ENCODE peak calls at places on chromosome 2, in ten cellular contexts. S is cardiac muscle cell; N is CD8-positive, alpha-beta T cell; G is OCI-LY7; T is AG10803; J is fibroblast of pulmonary artery; X is left lung; O is transverse colon; V is osteoblast; W is astrocyte of the spinal cord. P is an unnamed sample.

GRCh38 chr2:232203166-232203891 is 175.2 kb upstream of the ALPP start:
- DNase-seq in V (no peak), N (no peak), W (peak; percentile 15), O (no peak), S (no peak), G (no peak), T (peak; percentile 15), X (no peak), J (no peak), P (no peak)

GRCh38 chr2:647691-648231 is 29.4 kb downstream of the TMEM18 start:
- DNase-seq in T (no peak), V (peak; percentile 41), J (no peak), S (no peak), X (no peak), W (no peak), O (no peak), G (no peak), N (no peak), P (no peak)

GRCh38 chr2:71551631-71551915 is 98.2 kb downstream of the DYSF start:
- DNase-seq in G (no peak), J (no peak), T (no peak), O (no peak), V (no peak), W (no peak), X (peak; percentile 20), S (no peak), N (no peak), P (no peak)

GRCh38 chr2:34096552-34097171 is 497.6 kb upstream of the FAM98A start:
- DNase-seq in J (peak; percentile 80), T (peak; percentile 50), W (peak; percentile 75), O (peak; percentile 57), X (no peak), S (peak; percentile 89), V (no peak), N (peak; percentile 4), G (peak; percentile 64), P (no peak)

GRCh38 chr2:215577356-215577755 is 141.5 kb upstream of the FN1 start:
- DNase-seq in V (peak; percentile 76), W (peak; percentile 28), O (no peak), T (no peak), J (no peak), G (no peak), S (no peak), X (no peak), N (no peak), P (no peak)

GRCh38 chr2:133509777-133510176 is 58.5 kb downstream of the NCKAP5 start:
- DNase-seq in G (no peak), S (no peak), N (no peak), V (no peak), J (no peak), X (no peak), W (no peak), T (no peak), O (no peak), P (no peak)

GRCh38 chr2:5975406-5975805 is 283.2 kb downstream of the SOX11 start:
- DNase-seq in W (no peak), V (no peak), X (no peak), N (no peak), G (no peak), O (no peak), S (no peak), T (no peak), J (no peak), P (no peak)

GRCh38 chr2:230410263-230410662 is 5.7 kb upstream of the SP100 start:
- DNase-seq in G (no peak), V (no peak), O (no peak), J (no peak), W (no peak), T (no peak), S (no peak), X (no peak), N (no peak), P (no peak)

GRCh38 chr2:143525536-143525935 is 396.3 kb downstream of the ARHGAP15 start:
- DNase-seq in W (no peak), J (no peak), T (no peak), S (no peak), G (no peak), V (no peak), N (no peak), X (no peak), O (no peak), P (no peak)

DNA sequence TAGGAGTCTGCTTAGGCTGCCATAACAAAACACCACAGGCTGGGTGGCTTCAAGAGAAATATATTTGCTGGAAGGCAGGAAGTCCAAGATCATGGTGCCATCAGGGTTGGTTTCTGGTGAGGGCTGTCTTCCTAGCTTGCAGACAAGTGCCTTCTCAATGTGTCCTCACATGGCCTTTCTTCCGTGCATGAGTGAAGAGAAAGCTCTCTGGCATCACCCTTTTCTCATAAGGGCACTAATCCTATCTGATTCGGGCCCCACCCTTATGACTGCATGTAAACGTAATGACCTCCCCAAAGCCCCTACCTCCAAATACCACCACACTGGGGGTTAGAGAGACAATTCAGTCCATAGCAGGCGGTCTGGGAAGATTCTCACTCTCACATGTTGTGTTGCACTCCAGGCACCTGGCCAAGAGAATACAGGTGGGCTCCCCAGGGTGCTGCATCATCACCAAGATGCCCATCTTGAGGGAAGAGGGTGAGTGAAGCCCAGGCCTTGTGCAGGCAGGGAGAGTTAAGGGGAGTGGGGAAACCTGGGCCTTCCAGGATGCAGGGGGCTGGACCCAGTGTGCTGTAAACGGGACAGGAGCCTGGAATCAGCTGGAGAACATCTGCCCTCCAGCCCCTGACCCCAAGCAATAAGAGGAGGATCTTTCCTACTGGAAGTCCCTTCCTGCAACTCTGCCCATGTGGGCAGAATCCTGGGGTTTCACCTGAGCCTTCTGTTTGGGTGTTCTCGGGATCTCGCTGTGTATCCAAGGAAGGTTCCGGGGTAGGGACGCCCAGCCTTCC is 10.2 kb downstream of the CATIP start:
- DNase-seq in G (no peak), N (no peak), S (no peak), J (no peak), T (no peak), V (peak; percentile 35), W (no peak), X (no peak), O (no peak), P (no peak)
- H3K4me3 ChIP-seq in G (peak overlapping the region; percentile 68), N (peak overlapping the region; percentile 57), S (no peak overlapping the region), J (peak overlapping the region; percentile 49), T (no peak overlapping the region), V (no peak overlapping the region), W (no peak overlapping the region), X (peak overlapping the region; percentile 50), O (no peak overlapping the region), P (no peak overlapping the region)

DNA sequence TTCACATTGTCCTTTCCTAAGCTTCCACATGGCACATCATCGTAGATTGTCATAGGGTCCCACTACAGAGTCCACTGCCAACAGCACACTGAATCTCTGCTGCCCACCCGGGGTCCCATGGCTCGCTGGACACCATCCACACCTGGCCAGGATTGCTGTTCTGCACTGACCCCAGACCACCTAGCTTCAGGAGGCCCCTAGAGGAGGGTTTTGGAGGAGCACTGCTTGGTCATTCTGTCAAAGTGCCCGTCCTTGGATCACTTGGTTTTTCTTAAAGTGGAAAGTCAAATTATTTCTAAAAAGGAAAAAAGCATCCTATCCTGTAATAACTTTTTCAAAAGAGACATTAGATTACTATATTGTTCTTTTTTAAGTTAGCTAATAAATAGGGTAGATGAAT is 59.0 kb downstream of the CHRNA1 start:
- DNase-seq in S (no peak), J (no peak), W (no peak), G (no peak), X (no peak), O (no peak), N (no peak), V (no peak), T (no peak), P (no peak)
- TF ChIP-seq CTCF in S (no peak), J (no peak), W (no peak), G (no peak), X (no peak), O (no peak), N (no peak), V (no peak), T (no peak), P (no peak)

GRCh38 chr2:161427413-161428239 is 11.5 kb downstream of the TBR1 start:
- DNase-seq in N (no peak), X (no peak), O (no peak), S (no peak), V (no peak), W (peak; percentile 13), G (no peak), T (no peak), J (no peak), P (no peak)
- H3K4me3 ChIP-seq in N (no peak overlapping the region), X (no peak overlapping the region), O (no peak overlapping the region), S (no peak overlapping the region), V (peak overlapping the region; percentile 44), W (no peak overlapping the region), G (no peak overlapping the region), T (peak overlapping the region; percentile 16), J (no peak overlapping the region), P (no peak overlapping the region)

GRCh38 chr2:240810199-240810598 is 9.8 kb downstream of the KIF1A start:
- DNase-seq in W (no peak), V (peak; percentile 89), O (no peak), X (no peak), N (no peak), J (no peak), T (no peak), S (no peak), G (no peak), P (no peak)
- TF ChIP-seq CTCF in W (no peak), V (peak; percentile 39), O (no peak), X (no peak), N (no peak), J (no peak), T (peak; percentile 20), S (no peak), G (peak; percentile 52), P (no peak)

DNA sequence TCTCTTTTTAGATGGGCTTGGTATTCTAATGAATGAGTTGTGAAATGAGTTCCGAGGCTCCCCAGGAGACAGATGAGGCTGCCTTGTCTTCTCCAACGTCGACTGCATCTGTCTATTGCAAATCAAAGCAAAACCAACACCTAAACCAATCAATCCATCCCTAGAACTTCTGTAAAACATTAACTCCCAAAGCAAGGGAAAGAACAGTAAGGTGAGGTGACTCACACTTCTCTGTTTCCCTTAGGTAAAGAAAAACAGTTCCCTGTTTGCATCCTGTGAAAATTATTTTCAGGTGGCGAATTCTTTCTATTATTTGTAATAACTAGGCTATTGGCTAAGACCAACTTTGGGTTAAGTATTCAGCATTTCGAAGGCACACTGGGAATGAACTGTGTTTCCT is 249.4 kb downstream of the EPHA4 start:
- DNase-seq in W (no peak), X (no peak), J (no peak), V (no peak), T (no peak), N (no peak), G (no peak), O (no peak), S (no peak), P (no peak)
- H3K4me3 ChIP-seq in W (no peak overlapping the region), X (no peak overlapping the region), J (no peak overlapping the region), V (no peak overlapping the region), T (no peak overlapping the region), N (no peak overlapping the region), G (no peak overlapping the region), O (no peak overlapping the region), S (no peak overlapping the region), P (no peak overlapping the region)